ENCODE peak calls at places on chromosome 2, in ten cellular contexts. I, U, F, P, X, Y, B, E, W and D are unnamed samples.

GRCh38 chr2:106207246-106207645 is 13.1 kb upstream of the UXS1 start:
- DNase-seq in I (no peak), U (no peak), F (no peak), P (no peak), X (no peak), Y (no peak), B (no peak), E (no peak), W (no peak), D (no peak)

GRCh38 chr2:170335351-170335750 is 157.4 kb downstream of the MYO3B start:
- DNase-seq in I (no peak), U (no peak), F (no peak), P (no peak), X (no peak), Y (no peak), B (no peak), E (no peak), W (no peak), D (no peak)

GRCh38 chr2:4992226-4992625 is 700.0 kb upstream of the SOX11 start:
- DNase-seq in I (no peak), U (no peak), F (no peak), P (no peak), X (no peak), Y (peak), B (no peak), E (no peak), W (no peak), D (no peak)

GRCh38 chr2:4502230-4502843 is 799.0 kb downstream of the DCDC2C start:
- DNase-seq in I (no peak), U (no peak), F (no peak), P (no peak), X (no peak), Y (no peak), B (no peak), E (no peak), W (no peak), D (no peak)

GRCh38 chr2:26951246-26951645 is 19.2 kb upstream of the MAPRE3 start:
- DNase-seq in I (no peak), U (no peak), F (no peak), P (no peak), X (no peak), Y (no peak), B (no peak), E (no peak), W (no peak), D (no peak)

GRCh38 chr2:53594586-53594918 is 173.1 kb upstream of the CHAC2 start:
- DNase-seq in I (no peak), U (no peak), F (no peak), P (no peak), X (no peak), Y (no peak), B (no peak), E (no peak), W (no peak), D (no peak)

GRCh38 chr2:148391324-148391723 is 253.2 kb upstream of the EPC2 start:
- DNase-seq in I (peak), U (no peak), F (no peak), P (no peak), X (no peak), Y (no peak), B (no peak), E (no peak), W (no peak), D (no peak)

GRCh38 chr2:98123286-98123685 is 36.3 kb downstream of the VWA3B start:
- DNase-seq in I (no peak), U (no peak), F (no peak), P (peak), X (no peak), Y (no peak), B (peak), E (no peak), W (no peak), D (no peak)

GRCh38 chr2:205868054-205868453 is 185.8 kb downstream of the NRP2 start:
- DNase-seq in I (no peak), U (no peak), F (no peak), P (no peak), X (no peak), Y (no peak), B (no peak), E (no peak), W (no peak), D (no peak)

GRCh38 chr2:77778917-77779316 is 256.7 kb upstream of the LRRTM4 start:
- DNase-seq in I (no peak), U (no peak), F (no peak), P (no peak), X (no peak), Y (no peak), B (no peak), E (no peak), W (no peak), D (no peak)

GRCh38 chr2:70141754-70142589 is 48.8 kb downstream of the C2orf42 start:
- DNase-seq in I (peak), U (peak), F (peak), P (peak), X (peak), Y (peak), B (no peak), E (no peak), W (no peak), D (peak)

GRCh38 chr2:226763320-226763719 is 36.3 kb downstream of the IRS1 start:
- DNase-seq in I (peak), U (no peak), F (no peak), P (no peak), X (no peak), Y (no peak), B (no peak), E (no peak), W (no peak), D (no peak)

GRCh38 chr2:55364189-55365055 is 55.2 kb downstream of the CCDC88A start:
- DNase-seq in I (peak), U (peak), F (no peak), P (no peak), X (no peak), Y (no peak), B (no peak), E (no peak), W (no peak), D (no peak)

GRCh38 chr2:71452565-71452964 is 796 bp upstream of the DYSF start:
- DNase-seq in I (peak), U (peak), F (no peak), P (peak), X (no peak), Y (peak), B (peak), E (no peak), W (no peak), D (no peak)

GRCh38 chr2:109368798-109369197 is 239.8 kb downstream of the SH3RF3 start:
- DNase-seq in I (no peak), U (no peak), F (no peak), P (no peak), X (no peak), Y (no peak), B (no peak), E (no peak), W (no peak), D (no peak)

GRCh38 chr2:61044596-61044995 is 21.1 kb upstream of the SANBR start:
- DNase-seq in I (no peak), U (no peak), F (no peak), P (peak), X (no peak), Y (no peak), B (no peak), E (no peak), W (no peak), D (no peak)

GRCh38 chr2:3771576-3771975 is 68.2 kb downstream of the DCDC2C start:
- DNase-seq in I (no peak), U (no peak), F (no peak), P (no peak), X (no peak), Y (no peak), B (no peak), E (no peak), W (no peak), D (no peak)

GRCh38 chr2:63842149-63843061 is 709 bp downstream of the UGP2 start:
- DNase-seq in I (peak), U (peak), F (peak), P (peak), X (peak), Y (no peak), B (peak), E (no peak), W (no peak), D (peak)

GRCh38 chr2:2899826-2900225 is 477.8 kb downstream of the EIPR1 start:
- DNase-seq in I (no peak), U (no peak), F (no peak), P (no peak), X (no peak), Y (no peak), B (no peak), E (no peak), W (no peak), D (no peak)

GRCh38 chr2:121096611-121097010 is 188.4 kb downstream of the TFCP2L1 start:
- DNase-seq in I (no peak), U (no peak), F (no peak), P (no peak), X (no peak), Y (no peak), B (peak), E (no peak), W (no peak), D (no peak)

GRCh38 chr2:216453955-216454614 is 41.8 kb downstream of the SMARCAL1 start:
- DNase-seq in I (no peak), U (no peak), F (no peak), P (no peak), X (no peak), Y (no peak), B (no peak), E (no peak), W (no peak), D (no peak)

GRCh38 chr2:150296795-150297546 is 190.5 kb downstream of the RND3 start:
- DNase-seq in I (peak), U (peak), F (no peak), P (no peak), X (no peak), Y (no peak), B (no peak), E (no peak), W (no peak), D (no peak)

GRCh38 chr2:120237491-120237902 is 14.3 kb upstream of the TMEM185B start:
- DNase-seq in I (peak), U (peak), F (no peak), P (no peak), X (no peak), Y (no peak), B (no peak), E (no peak), W (no peak), D (no peak)

GRCh38 chr2:155815851-155816250 is 516.7 kb downstream of the NR4A2 start:
- DNase-seq in I (no peak), U (peak), F (peak), P (peak), X (no peak), Y (peak), B (peak), E (no peak), W (no peak), D (peak)

GRCh38 chr2:11320698-11321492 is 23.5 kb downstream of the ROCK2 start:
- DNase-seq in I (no peak), U (peak), F (no peak), P (no peak), X (no peak), Y (peak), B (no peak), E (no peak), W (no peak), D (no peak)

GRCh38 chr2:17146358-17146757 is 371.9 kb downstream of the RAD51AP2 start:
- DNase-seq in I (no peak), U (no peak), F (no peak), P (no peak), X (no peak), Y (peak), B (no peak), E (no peak), W (no peak), D (no peak)

GRCh38 chr2:73013941-73014340 is 57.6 kb downstream of the SFXN5 start:
- DNase-seq in I (peak), U (no peak), F (no peak), P (no peak), X (no peak), Y (no peak), B (no peak), E (no peak), W (no peak), D (no peak)

GRCh38 chr2:208489687-208490086 is 83.1 kb downstream of the PTH2R start:
- DNase-seq in I (no peak), U (no peak), F (no peak), P (no peak), X (no peak), Y (no peak), B (no peak), E (no peak), W (no peak), D (no peak)

GRCh38 chr2:144796956-144797355 is 277.0 kb upstream of the ZEB2 start:
- DNase-seq in I (no peak), U (no peak), F (no peak), P (no peak), X (no peak), Y (no peak), B (no peak), E (no peak), W (no peak), D (no peak)

GRCh38 chr2:141911485-141912066 is 219.2 kb downstream of the LRP1B start:
- DNase-seq in I (peak), U (peak), F (peak), P (peak), X (no peak), Y (peak), B (peak), E (no peak), W (no peak), D (peak)

GRCh38 chr2:54579682-54580349 is 123.7 kb downstream of the SPTBN1 start:
- DNase-seq in I (no peak), U (peak), F (no peak), P (peak), X (no peak), Y (no peak), B (peak), E (no peak), W (peak), D (no peak)

GRCh38 chr2:169107645-169108044 is 38.3 kb downstream of the DHRS9 start:
- DNase-seq in I (no peak), U (no peak), F (no peak), P (peak), X (no peak), Y (no peak), B (peak), E (no peak), W (peak), D (no peak)

GRCh38 chr2:133836691-133837090 is 268.4 kb upstream of the NCKAP5 start:
- DNase-seq in I (peak), U (no peak), F (no peak), P (no peak), X (no peak), Y (no peak), B (no peak), E (no peak), W (no peak), D (no peak)

GRCh38 chr2:25044990-25045389 is 3.1 kb downstream of the EFR3B start:
- DNase-seq in I (no peak), U (no peak), F (no peak), P (no peak), X (no peak), Y (no peak), B (no peak), E (no peak), W (no peak), D (no peak)

GRCh38 chr2:25955036-25955435 is 27.3 kb downstream of the KIF3C start:
- DNase-seq in I (peak), U (no peak), F (no peak), P (no peak), X (no peak), Y (no peak), B (no peak), E (no peak), W (no peak), D (no peak)

GRCh38 chr2:42809876-42810125 is 17.4 kb upstream of the HAAO start:
- DNase-seq in I (peak), U (peak), F (peak), P (peak), X (peak), Y (peak), B (peak), E (peak), W (peak), D (no peak)

GRCh38 chr2:86249176-86249842 is 50.1 kb downstream of the MRPL35 start:
- DNase-seq in I (peak), U (peak), F (no peak), P (no peak), X (no peak), Y (peak), B (peak), E (no peak), W (no peak), D (peak)

GRCh38 chr2:235580401-235581157 is 86.7 kb downstream of the AGAP1 start:
- DNase-seq in I (no peak), U (no peak), F (no peak), P (no peak), X (no peak), Y (no peak), B (no peak), E (no peak), W (no peak), D (no peak)
- TF ChIP-seq CTCF in I (no peak), U (no peak), F (no peak), P (no peak), X (no peak), Y (no peak), B (no peak), E (no peak), W (no peak), D (no peak)

DNA sequence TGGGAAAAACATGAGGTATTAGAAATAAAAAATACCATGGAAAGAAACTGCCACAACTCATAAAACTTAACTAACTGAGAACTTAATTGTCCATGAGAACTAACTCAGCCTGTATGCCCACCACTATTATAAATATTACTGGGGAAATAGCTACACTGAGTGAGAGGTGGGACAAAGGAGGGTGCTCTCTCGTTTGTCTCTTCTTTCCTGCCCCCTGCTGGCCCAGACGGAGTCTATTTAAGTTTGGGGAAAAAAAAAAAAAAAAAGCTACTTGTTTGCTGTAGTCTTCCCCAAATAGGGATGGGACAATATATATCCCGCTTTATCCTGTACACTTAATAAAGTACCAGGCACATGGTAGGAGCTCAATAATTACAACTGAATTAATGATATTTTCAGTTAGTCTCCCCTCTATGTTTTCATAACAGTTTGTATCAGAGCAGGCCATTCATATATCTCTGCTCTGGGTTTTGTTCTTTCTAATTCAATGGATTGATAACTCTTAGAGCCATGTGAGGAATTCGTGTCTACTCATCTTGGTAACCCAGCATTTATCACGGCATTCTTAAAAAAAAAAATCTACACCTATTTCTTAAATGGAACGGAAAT is 647.7 kb upstream of the PKDCC start:
- DNase-seq in I (no peak), U (peak), F (peak), P (no peak), X (no peak), Y (peak), B (peak), E (no peak), W (no peak), D (no peak)
- TF ChIP-seq CTCF in I (peak), U (peak), F (peak), P (no peak), X (no peak), Y (peak), B (peak), E (peak), W (no peak), D (no peak)

DNA sequence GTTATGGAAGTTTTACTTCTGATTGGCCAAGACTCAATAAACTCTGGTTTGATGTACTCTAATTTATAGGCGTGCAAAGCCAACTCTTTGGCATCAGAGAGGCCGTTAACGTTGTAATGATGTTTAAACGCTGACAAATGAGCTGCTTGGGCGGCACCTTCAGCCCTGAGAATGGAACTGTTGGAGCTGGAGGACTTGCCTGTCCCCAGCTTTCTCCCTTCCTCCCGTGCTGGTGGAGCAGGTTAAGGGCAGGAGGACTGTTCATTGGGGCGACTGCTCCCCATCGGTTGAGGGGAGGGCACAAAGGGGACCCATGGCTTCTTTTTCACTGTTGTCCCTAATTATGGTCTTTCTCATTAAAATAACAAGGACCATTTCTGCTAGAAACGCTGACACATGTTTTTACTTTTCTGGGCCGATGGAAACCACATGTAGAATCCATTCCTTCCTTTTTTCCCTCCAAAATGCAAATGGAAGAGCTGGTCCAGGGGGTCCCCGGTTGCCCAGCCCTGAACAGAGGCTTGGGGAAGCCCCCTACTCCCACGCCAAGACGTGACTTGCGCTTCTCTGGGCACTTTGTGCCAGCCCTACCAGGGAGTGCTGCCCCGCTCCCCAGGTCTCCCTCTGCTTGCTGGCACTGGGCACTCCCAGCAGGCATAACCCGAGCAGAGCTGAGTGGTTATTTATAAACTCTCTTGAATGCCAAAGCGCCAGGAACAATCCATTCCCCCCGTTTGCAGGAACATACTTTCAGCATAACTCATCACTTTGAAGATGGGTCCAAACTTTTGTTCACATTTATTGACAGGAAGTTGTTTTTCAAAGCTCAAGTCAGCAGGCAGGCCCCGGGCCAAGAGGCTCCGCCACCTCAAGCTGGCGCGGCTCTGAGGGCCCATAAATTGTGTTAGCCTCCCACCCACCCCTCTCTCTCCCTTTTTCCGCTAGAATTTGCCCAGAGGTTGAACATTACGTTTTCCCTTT is 170.1 kb downstream of the ASB1 start:
- DNase-seq in I (peak), U (peak), F (no peak), P (no peak), X (no peak), Y (no peak), B (no peak), E (no peak), W (no peak), D (no peak)
- TF ChIP-seq CTCF in I (no peak), U (no peak), F (no peak), P (no peak), X (no peak), Y (no peak), B (no peak), E (no peak), W (no peak), D (no peak)

DNA sequence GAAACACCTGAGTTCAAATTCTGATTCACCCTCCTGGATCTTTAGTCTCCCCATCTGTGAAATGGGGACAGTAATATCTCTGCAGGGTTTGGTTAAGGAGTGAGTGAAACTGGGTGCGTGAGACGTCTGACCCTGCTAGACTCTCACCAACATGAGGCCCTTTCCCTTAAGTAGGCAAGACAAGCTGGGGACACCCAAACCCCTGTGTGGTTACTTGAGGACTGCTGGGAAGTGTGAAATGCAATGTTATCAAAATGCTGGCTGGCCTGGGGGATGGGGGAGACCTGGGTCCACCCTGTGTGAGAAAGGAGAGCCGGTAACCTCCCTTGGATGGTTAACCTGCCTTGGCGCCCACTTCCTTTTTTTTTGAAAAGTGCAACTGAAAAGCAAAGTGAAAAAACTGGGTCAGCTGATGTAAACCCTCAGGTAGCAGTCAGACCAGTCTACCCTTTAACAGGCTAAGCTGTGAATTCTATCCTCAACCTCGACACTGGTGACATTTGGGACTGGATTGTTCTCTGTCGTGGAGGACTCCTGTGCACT is 82.3 kb downstream of the INPP5D start:
- DNase-seq in I (no peak), U (no peak), F (no peak), P (peak), X (no peak), Y (no peak), B (peak), E (no peak), W (peak), D (peak)
- TF ChIP-seq CTCF in I (no peak), U (no peak), F (no peak), P (no peak), X (no peak), Y (peak), B (no peak), E (no peak), W (no peak), D (no peak)

GRCh38 chr2:20667151-20667530 is 197 bp downstream of the GDF7 start:
- DNase-seq in I (no peak), U (no peak), F (peak), P (no peak), X (no peak), Y (no peak), B (no peak), E (no peak), W (no peak), D (peak)
- TF ChIP-seq CTCF in I (no peak), U (peak), F (no peak), P (no peak), X (no peak), Y (no peak), B (no peak), E (no peak), W (no peak), D (no peak)